ENCODE peak calls at places on chromosomes 4 and X, in ten cellular contexts. One of them, this sample, is unnamed.

GRCh38 chrX:37349131-37350033 is at the start of gene PRRG1:
- DNase-seq in sciatic nerve: peak; percentile 86
- DNase-seq in activated CD4-positive, alpha-beta T cell treated with anti-CD3 and anti-CD28 coated beads, Interleukin-2, amount 10 ng/mL, durations not matched to agents 7 days and 5 days: no peak
- DNase-seq in NCI-H1092: peak; percentile 11
- DNase-seq in activated CD4-positive, alpha-beta memory T cell treated with anti-CD3 and anti-CD28 coated beads for 36 hours: no peak
- DNase-seq in cardiac fibroblast: peak; percentile 82
- DNase-seq in NCI-H510A treated with DMSO at 0.1 percent for 48 hours: peak; percentile 59
- DNase-seq in cardiac septum: peak; percentile 88
- DNase-seq in NCI-H524: peak; percentile 54
- DNase-seq in amniotic stem cell: peak; percentile 25
- DNase-seq in this sample: no peak

GRCh38 chrX:103464071-103464773 is 55.1 kb downstream of the RAB40A start:
- DNase-seq in sciatic nerve: no peak
- DNase-seq in activated CD4-positive, alpha-beta T cell treated with anti-CD3 and anti-CD28 coated beads, Interleukin-2, amount 10 ng/mL, durations not matched to agents 7 days and 5 days: peak; percentile 9
- DNase-seq in NCI-H1092: no peak
- DNase-seq in activated CD4-positive, alpha-beta memory T cell treated with anti-CD3 and anti-CD28 coated beads for 36 hours: peak; percentile 27
- DNase-seq in cardiac fibroblast: peak; percentile 64
- DNase-seq in NCI-H510A treated with DMSO at 0.1 percent for 48 hours: peak; percentile 3
- DNase-seq in cardiac septum: no peak
- DNase-seq in NCI-H524: no peak
- DNase-seq in amniotic stem cell: peak; percentile 0
- DNase-seq in this sample: no peak

GRCh38 chrX:727738-728621 is 97.4 kb downstream of the SHOX start:
- DNase-seq in sciatic nerve: no peak
- DNase-seq in activated CD4-positive, alpha-beta T cell treated with anti-CD3 and anti-CD28 coated beads, Interleukin-2, amount 10 ng/mL, durations not matched to agents 7 days and 5 days: no peak
- DNase-seq in NCI-H1092: no peak
- DNase-seq in activated CD4-positive, alpha-beta memory T cell treated with anti-CD3 and anti-CD28 coated beads for 36 hours: no peak
- DNase-seq in cardiac fibroblast: no peak
- DNase-seq in NCI-H510A treated with DMSO at 0.1 percent for 48 hours: no peak
- DNase-seq in cardiac septum: no peak
- DNase-seq in NCI-H524: no peak
- DNase-seq in amniotic stem cell: no peak
- DNase-seq in this sample: no peak

GRCh38 chr4:56197387-56197786 is 189.9 kb downstream of the AASDH start:
- DNase-seq in sciatic nerve: no peak
- DNase-seq in activated CD4-positive, alpha-beta T cell treated with anti-CD3 and anti-CD28 coated beads, Interleukin-2, amount 10 ng/mL, durations not matched to agents 7 days and 5 days: no peak
- DNase-seq in NCI-H1092: no peak
- DNase-seq in activated CD4-positive, alpha-beta memory T cell treated with anti-CD3 and anti-CD28 coated beads for 36 hours: no peak
- DNase-seq in cardiac fibroblast: peak; percentile 10
- DNase-seq in NCI-H510A treated with DMSO at 0.1 percent for 48 hours: no peak
- DNase-seq in cardiac septum: no peak
- DNase-seq in NCI-H524: no peak
- DNase-seq in amniotic stem cell: no peak
- DNase-seq in this sample: no peak

GRCh38 chr4:113358784-113359183 is 309.3 kb downstream of the ANK2 start:
- DNase-seq in sciatic nerve: no peak
- DNase-seq in activated CD4-positive, alpha-beta T cell treated with anti-CD3 and anti-CD28 coated beads, Interleukin-2, amount 10 ng/mL, durations not matched to agents 7 days and 5 days: no peak
- DNase-seq in NCI-H1092: no peak
- DNase-seq in activated CD4-positive, alpha-beta memory T cell treated with anti-CD3 and anti-CD28 coated beads for 36 hours: no peak
- DNase-seq in cardiac fibroblast: peak; percentile 24
- DNase-seq in NCI-H510A treated with DMSO at 0.1 percent for 48 hours: no peak
- DNase-seq in cardiac septum: no peak
- DNase-seq in NCI-H524: no peak
- DNase-seq in amniotic stem cell: no peak
- DNase-seq in this sample: no peak

GRCh38 chr4:107315584-107315983 is 279.5 kb upstream of the DKK2 start:
- DNase-seq in sciatic nerve: no peak
- DNase-seq in activated CD4-positive, alpha-beta T cell treated with anti-CD3 and anti-CD28 coated beads, Interleukin-2, amount 10 ng/mL, durations not matched to agents 7 days and 5 days: no peak
- DNase-seq in NCI-H1092: no peak
- DNase-seq in activated CD4-positive, alpha-beta memory T cell treated with anti-CD3 and anti-CD28 coated beads for 36 hours: no peak
- DNase-seq in cardiac fibroblast: no peak
- DNase-seq in NCI-H510A treated with DMSO at 0.1 percent for 48 hours: no peak
- DNase-seq in cardiac septum: no peak
- DNase-seq in NCI-H524: no peak
- DNase-seq in amniotic stem cell: no peak
- DNase-seq in this sample: no peak

GRCh38 chr4:118270492-118270891 is 82.3 kb downstream of the PRSS12 start:
- DNase-seq in sciatic nerve: no peak
- DNase-seq in activated CD4-positive, alpha-beta T cell treated with anti-CD3 and anti-CD28 coated beads, Interleukin-2, amount 10 ng/mL, durations not matched to agents 7 days and 5 days: peak; percentile 25
- DNase-seq in NCI-H1092: no peak
- DNase-seq in activated CD4-positive, alpha-beta memory T cell treated with anti-CD3 and anti-CD28 coated beads for 36 hours: no peak
- DNase-seq in cardiac fibroblast: peak; percentile 74
- DNase-seq in NCI-H510A treated with DMSO at 0.1 percent for 48 hours: peak; percentile 64
- DNase-seq in cardiac septum: no peak
- DNase-seq in NCI-H524: no peak
- DNase-seq in amniotic stem cell: peak; percentile 44
- DNase-seq in this sample: no peak

GRCh38 chr4:113012776-113013175 is 36.7 kb upstream of the ANK2 start:
- DNase-seq in sciatic nerve: no peak
- DNase-seq in activated CD4-positive, alpha-beta T cell treated with anti-CD3 and anti-CD28 coated beads, Interleukin-2, amount 10 ng/mL, durations not matched to agents 7 days and 5 days: no peak
- DNase-seq in NCI-H1092: no peak
- DNase-seq in activated CD4-positive, alpha-beta memory T cell treated with anti-CD3 and anti-CD28 coated beads for 36 hours: no peak
- DNase-seq in cardiac fibroblast: no peak
- DNase-seq in NCI-H510A treated with DMSO at 0.1 percent for 48 hours: no peak
- DNase-seq in cardiac septum: no peak
- DNase-seq in NCI-H524: no peak
- DNase-seq in amniotic stem cell: no peak
- DNase-seq in this sample: no peak

GRCh38 chr4:189974056-189974455 is 33.4 kb downstream of the FRG1 start:
- DNase-seq in sciatic nerve: no peak
- DNase-seq in activated CD4-positive, alpha-beta T cell treated with anti-CD3 and anti-CD28 coated beads, Interleukin-2, amount 10 ng/mL, durations not matched to agents 7 days and 5 days: no peak
- DNase-seq in NCI-H1092: no peak
- DNase-seq in activated CD4-positive, alpha-beta memory T cell treated with anti-CD3 and anti-CD28 coated beads for 36 hours: no peak
- DNase-seq in cardiac fibroblast: peak; percentile 11
- DNase-seq in NCI-H510A treated with DMSO at 0.1 percent for 48 hours: no peak
- DNase-seq in cardiac septum: no peak
- DNase-seq in NCI-H524: no peak
- DNase-seq in amniotic stem cell: no peak
- DNase-seq in this sample: no peak

GRCh38 chrX:53684415-53685192 is 1.9 kb downstream of the HUWE1 start:
- DNase-seq in sciatic nerve: peak; percentile 93
- DNase-seq in activated CD4-positive, alpha-beta T cell treated with anti-CD3 and anti-CD28 coated beads, Interleukin-2, amount 10 ng/mL, durations not matched to agents 7 days and 5 days: no peak
- DNase-seq in NCI-H1092: no peak
- DNase-seq in activated CD4-positive, alpha-beta memory T cell treated with anti-CD3 and anti-CD28 coated beads for 36 hours: no peak
- DNase-seq in cardiac fibroblast: no peak
- DNase-seq in NCI-H510A treated with DMSO at 0.1 percent for 48 hours: no peak
- DNase-seq in cardiac septum: no peak
- DNase-seq in NCI-H524: no peak
- DNase-seq in amniotic stem cell: no peak
- DNase-seq in this sample: no peak

GRCh38 chrX:111868726-111869638 is 7.0 kb upstream of the TRPC5OS start:
- DNase-seq in sciatic nerve: no peak
- DNase-seq in activated CD4-positive, alpha-beta T cell treated with anti-CD3 and anti-CD28 coated beads, Interleukin-2, amount 10 ng/mL, durations not matched to agents 7 days and 5 days: no peak
- DNase-seq in NCI-H1092: no peak
- DNase-seq in activated CD4-positive, alpha-beta memory T cell treated with anti-CD3 and anti-CD28 coated beads for 36 hours: no peak
- DNase-seq in cardiac fibroblast: peak; percentile 5
- DNase-seq in NCI-H510A treated with DMSO at 0.1 percent for 48 hours: peak; percentile 3
- DNase-seq in cardiac septum: no peak
- DNase-seq in NCI-H524: peak; percentile 57
- DNase-seq in amniotic stem cell: no peak
- DNase-seq in this sample: no peak

GRCh38 chr4:61445374-61446063 is 245.4 kb downstream of the ADGRL3 start:
- DNase-seq in sciatic nerve: no peak
- DNase-seq in activated CD4-positive, alpha-beta T cell treated with anti-CD3 and anti-CD28 coated beads, Interleukin-2, amount 10 ng/mL, durations not matched to agents 7 days and 5 days: no peak
- DNase-seq in NCI-H1092: no peak
- DNase-seq in activated CD4-positive, alpha-beta memory T cell treated with anti-CD3 and anti-CD28 coated beads for 36 hours: no peak
- DNase-seq in cardiac fibroblast: no peak
- DNase-seq in NCI-H510A treated with DMSO at 0.1 percent for 48 hours: peak; percentile 79
- DNase-seq in cardiac septum: no peak
- DNase-seq in NCI-H524: no peak
- DNase-seq in amniotic stem cell: no peak
- DNase-seq in this sample: no peak

GRCh38 chr4:74097631-74098550 is 1.1 kb downstream of the CXCL2 start:
- DNase-seq in sciatic nerve: no peak
- DNase-seq in activated CD4-positive, alpha-beta T cell treated with anti-CD3 and anti-CD28 coated beads, Interleukin-2, amount 10 ng/mL, durations not matched to agents 7 days and 5 days: no peak
- DNase-seq in NCI-H1092: no peak
- DNase-seq in activated CD4-positive, alpha-beta memory T cell treated with anti-CD3 and anti-CD28 coated beads for 36 hours: no peak
- DNase-seq in cardiac fibroblast: peak; percentile 62
- DNase-seq in NCI-H510A treated with DMSO at 0.1 percent for 48 hours: peak; percentile 33
- DNase-seq in cardiac septum: no peak
- DNase-seq in NCI-H524: no peak
- DNase-seq in amniotic stem cell: no peak
- DNase-seq in this sample: no peak

GRCh38 chr4:24991015-24991414 is 39.7 kb downstream of the LGI2 start:
- DNase-seq in sciatic nerve: no peak
- DNase-seq in activated CD4-positive, alpha-beta T cell treated with anti-CD3 and anti-CD28 coated beads, Interleukin-2, amount 10 ng/mL, durations not matched to agents 7 days and 5 days: no peak
- DNase-seq in NCI-H1092: no peak
- DNase-seq in activated CD4-positive, alpha-beta memory T cell treated with anti-CD3 and anti-CD28 coated beads for 36 hours: no peak
- DNase-seq in cardiac fibroblast: peak; percentile 77
- DNase-seq in NCI-H510A treated with DMSO at 0.1 percent for 48 hours: no peak
- DNase-seq in cardiac septum: no peak
- DNase-seq in NCI-H524: no peak
- DNase-seq in amniotic stem cell: no peak
- DNase-seq in this sample: no peak

GRCh38 chrX:153662266-153662665 is 11.3 kb downstream of the PNCK start:
- DNase-seq in sciatic nerve: no peak
- DNase-seq in activated CD4-positive, alpha-beta T cell treated with anti-CD3 and anti-CD28 coated beads, Interleukin-2, amount 10 ng/mL, durations not matched to agents 7 days and 5 days: peak; percentile 43
- DNase-seq in NCI-H1092: no peak
- DNase-seq in activated CD4-positive, alpha-beta memory T cell treated with anti-CD3 and anti-CD28 coated beads for 36 hours: peak; percentile 66
- DNase-seq in cardiac fibroblast: peak; percentile 50
- DNase-seq in NCI-H510A treated with DMSO at 0.1 percent for 48 hours: no peak
- DNase-seq in cardiac septum: no peak
- DNase-seq in NCI-H524: no peak
- DNase-seq in amniotic stem cell: no peak
- DNase-seq in this sample: no peak

GRCh38 chrX:71859637-71860036 is 51.0 kb upstream of the NHSL2 start:
- DNase-seq in sciatic nerve: no peak
- DNase-seq in activated CD4-positive, alpha-beta T cell treated with anti-CD3 and anti-CD28 coated beads, Interleukin-2, amount 10 ng/mL, durations not matched to agents 7 days and 5 days: peak; percentile 52
- DNase-seq in NCI-H1092: peak; percentile 11
- DNase-seq in activated CD4-positive, alpha-beta memory T cell treated with anti-CD3 and anti-CD28 coated beads for 36 hours: peak; percentile 31
- DNase-seq in cardiac fibroblast: peak; percentile 50
- DNase-seq in NCI-H510A treated with DMSO at 0.1 percent for 48 hours: peak; percentile 17
- DNase-seq in cardiac septum: no peak
- DNase-seq in NCI-H524: peak; percentile 4
- DNase-seq in amniotic stem cell: peak; percentile 7
- DNase-seq in this sample: no peak

This sample was measured in GM18507.